ENCODE peak calls at places on chromosomes 12 and 14, in four cellular contexts. D, N, C and X are unnamed samples.

GRCh38 chr12:15581006-15581405 is 208.2 kb downstream of the EPS8 start:
- DNase-seq in C (no peak), D (no peak), N (no peak), X (no peak)

GRCh38 chr14:94548999-94549985 is 11.9 kb upstream of the SERPINA4 start:
- DNase-seq in N (peak), D (peak), C (peak), X (no peak)

GRCh38 chr14:105865904-105866840 is 339.8 kb downstream of the TMEM121 start:
- DNase-seq in D (peak), C (no peak), N (no peak), X (no peak)

GRCh38 chr12:40010899-40011774 is 94.7 kb downstream of the SLC2A13 start:
- DNase-seq in N (peak), D (peak), C (peak), X (peak)

GRCh38 chr12:15910468-15910863 is 666 bp upstream of the DERA start:
- DNase-seq in N (no peak), D (no peak), C (no peak), X (no peak)

GRCh38 chr12:54294914-54295566 is 5.8 kb downstream of the NFE2 start:
- DNase-seq in N (no peak), C (no peak), D (no peak), X (no peak)

GRCh38 chr14:91867316-91867988 is at the start of gene TC2N:
- DNase-seq in D (no peak), C (peak), N (no peak), X (no peak)

GRCh38 chr12:105382771-105383632 is 52.5 kb downstream of the C12orf75 start:
- DNase-seq in D (peak), N (peak), C (no peak), X (peak)

GRCh38 chr14:32203928-32204357 is 874 bp upstream of the RNU6-8 start:
- DNase-seq in N (peak), D (no peak), C (no peak), X (no peak)

GRCh38 chr12:76643438-76643837 is 83.9 kb upstream of the OSBPL8 start:
- DNase-seq in N (no peak), D (no peak), C (no peak), X (no peak)

GRCh38 chr14:90883782-90884181 is 67.6 kb upstream of the TTC7B start:
- DNase-seq in N (no peak), C (no peak), D (no peak), X (no peak)

GRCh38 chr12:52395761-52396434 is 10.2 kb downstream of the KRT82 start:
- DNase-seq in N (no peak), D (peak), C (no peak), X (no peak)

GRCh38 chr14:100192250-100192671 is 32.8 kb upstream of the DEGS2 start:
- DNase-seq in D (no peak), N (no peak), C (no peak), X (no peak)

GRCh38 chr14:27862684-27863083 is 903.9 kb upstream of the FOXG1 start:
- DNase-seq in D (no peak), C (no peak), N (no peak), X (no peak)

GRCh38 chr12:116474331-116474730 is 84.8 kb upstream of the MAP1LC3B2 start:
- DNase-seq in C (no peak), N (no peak), D (no peak), X (no peak)

GRCh38 chr14:90760591-90761316 is 55.5 kb downstream of the TTC7B start:
- DNase-seq in N (no peak), C (no peak), D (no peak), X (no peak)

GRCh38 chr12:99767809-99768208 is 120.3 kb downstream of the GARIN6 start:
- DNase-seq in N (no peak), D (no peak), C (no peak), X (no peak)

GRCh38 chr12:132151145-132151765 is 7.0 kb downstream of the NOC4L start:
- DNase-seq in N (no peak), D (no peak), C (no peak), X (no peak)

GRCh38 chr12:108204117-108204516 is 75.0 kb downstream of the WSCD2 start:
- DNase-seq in D (no peak), N (no peak), C (no peak), X (no peak)

GRCh38 chr12:1769809-1770494 is 50.4 kb upstream of the LRTM2 start:
- DNase-seq in N (no peak), C (no peak), D (no peak), X (no peak)

GRCh38 chr14:101780390-101780789 is 18.9 kb downstream of the PPP2R5C start:
- DNase-seq in C (no peak), N (no peak), D (peak), X (no peak)

GRCh38 chr14:101022916-101023435 is 119.5 kb upstream of the RTL1 start:
- DNase-seq in N (no peak), C (no peak), D (peak), X (no peak)

GRCh38 chr14:89507926-89508460 is 91.0 kb upstream of the FOXN3 start:
- DNase-seq in N (no peak), C (no peak), D (no peak), X (no peak)
- TF ChIP-seq CTCF in N (no peak), C (no peak), D (no peak), X (no peak)

GRCh38 chr14:26526132-26526531 is 71.7 kb downstream of the NOVA1 start:
- DNase-seq in C (no peak), N (no peak), D (no peak), X (no peak)

GRCh38 chr14:26528415-26529182 is 69.2 kb downstream of the NOVA1 start:
- DNase-seq in C (no peak), D (no peak), N (no peak), X (no peak)

GRCh38 chr14:26527095-26527494 is 70.7 kb downstream of the NOVA1 start:
- DNase-seq in C (no peak), N (no peak), D (no peak), X (no peak)

GRCh38 chr14:26531894-26532293 is 65.9 kb downstream of the NOVA1 start:
- DNase-seq in N (no peak), C (no peak), D (no peak), X (no peak)
- TF ChIP-seq CTCF in N (peak), C (no peak), D (no peak), X (no peak)

GRCh38 chr12:452667-453210 is 7.0 kb upstream of the B4GALNT3 start:
- DNase-seq in D (peak), N (no peak), C (peak), X (no peak)
- TF ChIP-seq CTCF in D (no peak), N (no peak), C (no peak), X (peak)

DNA sequence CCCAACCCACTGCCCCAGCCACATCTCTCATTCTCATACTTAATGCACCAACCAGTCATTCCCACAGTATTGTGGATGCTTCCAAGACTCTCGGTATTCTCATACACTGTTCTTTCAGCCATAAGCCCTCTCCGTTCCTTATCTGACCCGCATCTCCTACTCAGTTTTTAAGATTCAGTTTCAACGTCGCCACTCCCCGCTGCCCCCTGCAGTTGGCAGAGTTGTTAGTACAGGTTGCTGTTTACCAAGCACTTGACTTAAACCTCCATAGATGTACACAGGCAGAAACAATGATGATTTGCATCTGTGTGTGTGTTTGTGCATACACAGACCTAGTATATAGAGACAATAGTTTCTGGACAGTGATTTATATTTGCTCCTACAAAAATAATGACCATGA is 40.2 kb downstream of the PAH start:
- DNase-seq in C (no peak), D (peak), N (no peak), X (no peak)
- TF ChIP-seq CTCF in C (no peak), D (no peak), N (peak), X (peak)

DNA sequence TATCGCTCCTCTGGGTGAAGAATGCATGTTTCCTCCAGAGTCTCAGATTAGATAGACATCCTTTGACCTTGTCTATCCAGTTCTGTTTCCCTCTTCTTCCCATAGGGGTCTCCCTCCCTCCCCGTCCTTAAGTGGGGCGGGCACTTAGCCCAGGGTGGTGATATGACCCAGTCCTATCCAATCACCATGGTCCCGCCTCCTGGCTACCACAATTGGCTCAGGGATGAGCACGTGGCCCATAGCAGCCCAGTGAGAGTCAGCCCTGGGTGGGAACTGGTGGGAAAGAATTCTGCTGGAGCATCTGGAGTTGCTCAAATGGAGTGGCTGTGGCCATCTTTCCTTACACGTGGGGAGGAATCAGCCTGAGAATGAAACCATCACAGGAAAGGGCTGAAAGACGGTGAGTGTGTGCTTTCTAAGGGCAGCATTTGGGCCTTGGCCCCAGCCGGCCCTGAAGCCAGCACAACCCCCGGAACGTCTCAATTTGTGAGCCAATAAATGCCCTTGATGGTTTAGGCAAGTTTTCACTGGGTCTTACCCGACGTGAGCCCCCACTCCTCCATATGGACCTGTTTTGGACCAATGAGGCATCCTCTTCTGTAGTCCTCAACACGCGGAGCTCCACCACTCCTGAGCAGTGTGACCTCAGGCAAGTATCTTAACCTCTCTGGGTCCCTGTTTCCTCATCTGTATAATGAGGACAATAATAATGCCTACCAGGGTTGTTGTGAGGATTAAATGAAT is 14.3 kb upstream of the MLXIP start:
- DNase-seq in D (peak), C (no peak), N (peak), X (no peak)
- TF ChIP-seq CTCF in D (no peak), C (no peak), N (peak), X (peak)

DNA sequence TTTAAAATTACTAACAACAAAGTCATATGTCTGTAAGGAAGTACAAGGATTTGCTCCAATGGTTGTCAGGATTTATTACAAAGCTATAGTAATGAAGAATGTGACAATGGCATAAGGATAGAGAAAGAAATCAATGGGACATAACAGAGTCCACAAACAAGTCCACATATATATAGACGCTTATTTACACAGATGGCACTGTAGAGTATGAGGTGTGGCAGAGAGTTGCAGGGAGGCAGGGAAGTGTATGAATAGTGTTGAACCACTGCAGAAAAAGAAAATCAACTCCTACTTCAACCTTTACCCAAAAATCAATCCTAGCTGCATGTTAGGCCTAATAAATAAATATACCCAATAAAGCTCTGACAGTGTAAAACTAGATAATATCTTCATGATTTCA is 21.3 kb downstream of the SOS2 start:
- DNase-seq in C (no peak), N (no peak), D (no peak), X (no peak)
- TF ChIP-seq CTCF in C (no peak), N (no peak), D (no peak), X (no peak)

DNA sequence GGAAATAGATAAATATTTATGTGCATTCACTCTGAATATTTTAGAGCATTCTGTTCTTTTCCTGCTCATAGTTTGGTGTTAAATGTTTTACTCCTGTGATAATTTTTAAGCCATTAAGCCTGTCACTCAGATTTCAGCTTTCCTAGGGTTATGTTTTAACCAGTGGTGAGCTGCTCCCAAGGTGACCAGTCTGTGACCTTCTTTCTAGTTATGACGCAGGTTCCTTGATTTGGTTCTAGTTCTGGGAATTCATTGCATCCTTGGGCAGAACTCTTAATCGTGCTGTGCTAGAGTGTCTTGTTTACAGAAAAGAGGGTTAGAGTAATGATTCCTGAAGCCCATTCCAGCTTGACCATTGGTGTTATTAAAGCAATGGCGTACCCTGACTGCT is 2.2 kb downstream of the GABARAPL1 start:
- DNase-seq in N (no peak), C (no peak), D (no peak), X (no peak)
- TF ChIP-seq CTCF in N (no peak), C (no peak), D (no peak), X (no peak)

DNA sequence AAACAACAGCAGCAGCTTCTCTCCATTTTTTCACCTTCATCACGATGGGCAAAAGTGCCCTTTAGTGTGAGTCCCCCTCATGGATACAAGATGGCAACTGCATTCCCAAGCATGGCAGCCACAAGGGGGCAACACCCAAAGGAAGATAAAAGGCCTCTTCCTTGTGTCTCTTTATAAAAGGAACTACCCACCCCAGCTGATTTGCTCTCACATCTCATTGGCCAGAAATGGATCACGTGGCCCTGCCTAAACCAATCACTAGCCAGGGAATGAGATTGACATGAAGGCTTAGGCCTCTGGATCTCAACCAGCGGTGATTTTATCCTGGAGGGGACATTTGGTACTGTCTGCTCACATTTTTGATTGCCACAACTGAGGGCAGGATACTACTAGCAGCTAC is 21.9 kb upstream of the IFT81 start:
- DNase-seq in N (peak), D (peak), C (no peak), X (peak)
- TF ChIP-seq CTCF in N (peak), D (peak), C (no peak), X (peak)